ENCODE peak calls at places on chromosomes 11 and 22, in seven cellular contexts. K is tibial nerve, Y is choroid plexus epithelial cell, R is PC-9, V is spleen, L is cardiac muscle cell, J is fibroblast of pulmonary artery. X is an unnamed sample.

GRCh38 chr22:33438273-33438672 is 380.1 kb upstream of the SYN3 start:
- DNase-seq in K (no peak), Y (peak), R (peak), V (no peak), L (no peak), J (peak), X (peak)

GRCh38 chr11:12922980-12923507 is 86.1 kb upstream of the RASSF10 start:
- DNase-seq in K (no peak), Y (peak), R (no peak), V (no peak), L (no peak), J (peak), X (peak)

GRCh38 chr22:44850946-44851345 is 98.6 kb downstream of the ARHGAP8 start:
- DNase-seq in K (no peak), Y (no peak), R (no peak), V (peak), L (no peak), J (no peak), X (no peak)

GRCh38 chr11:69884286-69884685 is 65.1 kb upstream of the FGF3 start:
- DNase-seq in K (no peak), Y (no peak), R (no peak), V (no peak), L (no peak), J (no peak), X (no peak)

GRCh38 chr22:42270512-42271190 is at the start of gene TCF20:
- DNase-seq in K (peak), Y (peak), R (peak), V (peak), L (peak), J (peak), X (peak)

GRCh38 chr22:28442951-28443876 is 236.4 kb downstream of the TTC28 start:
- DNase-seq in K (peak), Y (peak), R (peak), V (peak), L (peak), J (peak), X (peak)

GRCh38 chr22:37843746-37844089 is 416 bp downstream of the ANKRD54 start:
- DNase-seq in K (peak), Y (peak), R (no peak), V (peak), L (no peak), J (no peak), X (no peak)

GRCh38 chr11:5242933-5243844 is 6.5 kb downstream of the HBG1 start:
- DNase-seq in K (no peak), Y (peak), R (no peak), V (no peak), L (no peak), J (no peak), X (peak)

GRCh38 chr11:63907808-63908530 is 9.0 kb downstream of the RCOR2 start:
- DNase-seq in K (no peak), Y (no peak), R (no peak), V (no peak), L (peak), J (no peak), X (no peak)

GRCh38 chr11:127574528-127574927 is 574.0 kb upstream of the KIRREL3 start:
- DNase-seq in K (no peak), Y (no peak), R (no peak), V (no peak), L (peak), J (no peak), X (no peak)

GRCh38 chr11:80632691-80633090 is 1191.9 kb upstream of the TENM4 start:
- DNase-seq in K (no peak), Y (no peak), R (no peak), V (no peak), L (peak), J (no peak), X (no peak)

GRCh38 chr11:126467471-126467870 is 112.0 kb downstream of the ST3GAL4 start:
- DNase-seq in K (no peak), Y (no peak), R (no peak), V (no peak), L (no peak), J (no peak), X (no peak)

GRCh38 chr11:121311373-121311772 is 18.8 kb downstream of the SC5D start:
- DNase-seq in K (no peak), Y (no peak), R (no peak), V (no peak), L (no peak), J (no peak), X (no peak)

GRCh38 chr22:12601870-12602779 is 2925.9 kb upstream of the OR11H1 start:
- DNase-seq in K (no peak), Y (no peak), R (no peak), V (peak), L (no peak), J (no peak), X (no peak)
- H3K4me3 ChIP-seq in K (no peak), Y (peak), R (no peak), V (no peak), L (no peak), J (no peak), X (peak)

DNA sequence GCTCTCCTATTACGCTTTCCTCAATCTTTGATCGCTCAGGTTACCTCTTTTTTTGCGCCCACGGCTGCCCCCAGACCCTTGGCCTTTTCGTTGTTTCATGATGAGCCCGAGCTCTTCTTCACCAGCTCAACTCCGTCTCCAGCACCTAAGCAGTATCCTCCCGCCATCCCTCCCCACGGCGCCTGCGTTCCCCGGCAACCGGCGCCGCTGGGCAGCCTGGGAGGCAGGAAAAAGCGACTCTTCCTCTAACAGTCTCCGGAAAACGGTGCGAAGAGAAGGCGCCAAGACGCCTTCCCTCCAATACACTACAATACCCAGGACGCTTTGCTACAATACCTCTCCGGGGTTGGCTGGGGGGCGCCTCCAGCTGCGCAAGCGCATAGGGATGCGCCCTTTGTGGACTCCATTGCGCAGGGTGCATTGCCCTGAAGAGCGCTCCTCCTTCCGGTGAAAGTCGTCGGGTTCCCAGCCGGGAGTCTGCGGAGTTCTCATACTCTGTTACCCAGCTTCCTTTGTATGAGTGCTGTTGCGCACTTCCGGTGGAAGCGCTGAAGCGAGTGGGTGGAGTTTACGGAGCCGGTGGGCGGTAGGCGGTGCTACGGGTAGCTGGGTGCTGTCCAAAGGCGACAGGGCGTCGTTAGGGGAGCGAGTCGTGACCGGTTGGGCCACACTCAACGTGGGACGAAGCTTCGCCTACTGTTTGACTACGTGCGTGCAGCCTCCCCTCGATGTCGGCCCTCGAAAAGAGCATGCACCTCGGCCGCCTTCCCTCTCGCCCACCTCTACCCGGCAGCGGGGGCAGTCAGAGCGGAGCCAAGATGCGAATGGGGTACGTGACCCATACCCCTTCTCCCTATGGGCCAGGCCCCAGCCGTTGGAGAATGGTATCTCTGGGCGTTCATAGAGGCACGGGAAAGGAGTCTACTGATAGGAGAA is at the start of the genes C2CD3 and PPME1:
- DNase-seq in K (peak), Y (peak), R (peak), V (peak), L (peak), J (peak), X (peak)
- TF ChIP-seq CTCF in K (peak), Y (peak), R (no peak), V (peak), L (peak), J (peak), X (peak)

GRCh38 chr22:22535662-22536061 is 15.6 kb upstream of the ZNF280A start:
- DNase-seq in K (no peak), Y (no peak), R (no peak), V (no peak), L (no peak), J (no peak), X (no peak)
- H3K4me3 ChIP-seq in K (no peak), Y (no peak), R (no peak), V (no peak), L (no peak), J (no peak), X (no peak)

GRCh38 chr11:76325149-76325548 is 55.8 kb downstream of the THAP12 start:
- DNase-seq in K (no peak), Y (no peak), R (no peak), V (no peak), L (no peak), J (peak), X (no peak)
- TF ChIP-seq CTCF in K (no peak), Y (no peak), R (no peak), V (no peak), L (no peak), J (no peak), X (no peak)

GRCh38 chr11:62858201-62858600 is 18.8 kb upstream of the WDR74 start:
- DNase-seq in K (no peak), Y (no peak), R (no peak), V (peak), L (no peak), J (no peak), X (no peak)
- H3K4me3 ChIP-seq in K (no peak), Y (no peak), R (peak), V (no peak), L (no peak), J (no peak), X (no peak)

GRCh38 chr11:123561046-123561781 is 93.2 kb downstream of the SCN3B start:
- DNase-seq in K (no peak), Y (peak), R (no peak), V (no peak), L (peak), J (peak), X (peak)

GRCh38 chr11:123558536-123559315 is 95.7 kb downstream of the SCN3B start:
- DNase-seq in K (no peak), Y (no peak), R (no peak), V (no peak), L (no peak), J (no peak), X (no peak)

GRCh38 chr11:123560001-123560400 is 94.4 kb downstream of the SCN3B start:
- DNase-seq in K (no peak), Y (peak), R (no peak), V (no peak), L (no peak), J (peak), X (peak)

GRCh38 chr11:123562166-123562565 is 92.3 kb downstream of the SCN3B start:
- DNase-seq in K (no peak), Y (no peak), R (no peak), V (no peak), L (peak), J (no peak), X (no peak)

DNA sequence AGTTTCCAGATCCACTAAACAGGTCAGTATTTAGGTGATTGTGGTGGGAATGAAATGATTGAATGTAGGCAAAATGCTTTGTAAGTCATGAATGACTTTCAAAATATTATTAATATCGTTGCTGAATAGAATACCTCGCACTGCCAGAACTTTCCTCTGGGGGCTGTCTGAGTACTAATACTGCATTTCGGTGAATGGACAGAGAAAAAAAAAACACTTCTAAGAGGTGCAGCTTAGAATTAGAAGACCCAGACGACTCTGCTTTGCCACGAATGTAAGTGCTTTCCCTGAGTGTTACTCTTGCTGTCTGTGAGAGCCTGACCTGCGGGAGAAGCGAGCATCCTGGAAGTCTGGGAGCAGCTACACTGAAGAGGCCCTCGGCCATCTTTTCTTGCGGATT is 95.0 kb downstream of the SCN3B start:
- DNase-seq in K (no peak), Y (peak), R (no peak), V (no peak), L (no peak), J (no peak), X (no peak)
- TF ChIP-seq CTCF in K (peak), Y (peak), R (no peak), V (no peak), L (peak), J (peak), X (peak)

DNA sequence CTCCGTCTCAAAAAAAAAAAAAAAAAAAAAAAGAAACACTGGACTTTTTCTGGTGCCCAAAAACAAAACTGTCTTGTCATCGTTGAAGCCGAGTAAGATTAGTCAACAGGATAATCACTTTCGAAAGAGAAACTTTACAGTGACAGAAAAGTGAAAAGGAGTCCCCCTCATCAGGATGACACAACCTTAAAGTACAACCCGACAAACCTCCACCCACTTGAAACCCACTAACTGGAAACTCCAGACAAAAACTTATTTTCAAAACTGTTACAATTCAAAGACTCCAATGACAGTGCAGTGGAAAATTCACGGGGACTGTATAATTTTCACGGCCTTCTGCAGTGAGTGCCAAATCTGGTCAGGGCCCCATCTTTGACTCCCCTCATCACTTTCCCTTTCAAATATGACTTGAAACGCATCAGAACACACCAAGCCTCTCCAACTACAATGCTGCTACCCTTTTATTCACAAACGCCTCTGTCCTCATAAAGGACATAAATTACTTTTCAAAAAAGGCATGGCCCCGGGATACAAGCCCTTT is 1.2 kb downstream of the DENND5A start:
- DNase-seq in K (no peak), Y (peak), R (no peak), V (no peak), L (no peak), J (no peak), X (peak)
- H3K4me3 ChIP-seq in K (peak), Y (peak), R (peak), V (peak), L (peak), J (peak), X (peak)

GRCh38 chr11:47330002-47330911 is 22.2 kb downstream of the MYBPC3 start:
- DNase-seq in K (no peak), Y (peak), R (no peak), V (peak), L (no peak), J (peak), X (peak)
- TF ChIP-seq CTCF in K (no peak), Y (no peak), R (no peak), V (no peak), L (no peak), J (no peak), X (no peak)

GRCh38 chr11:65086809-65087208 is 2.8 kb downstream of the ZFPL1 start:
- DNase-seq in K (no peak), Y (no peak), R (no peak), V (no peak), L (no peak), J (no peak), X (no peak)

GRCh38 chr11:65087827-65088226 is 3.8 kb downstream of the ZFPL1 start:
- DNase-seq in K (no peak), Y (no peak), R (no peak), V (no peak), L (no peak), J (no peak), X (no peak)

GRCh38 chr11:65087216-65087615 is 3.2 kb downstream of the ZFPL1 start:
- DNase-seq in K (no peak), Y (no peak), R (no peak), V (no peak), L (no peak), J (no peak), X (no peak)

GRCh38 chr11:65089621-65090020 is 5.6 kb downstream of the ZFPL1 start:
- DNase-seq in K (no peak), Y (no peak), R (no peak), V (no peak), L (no peak), J (no peak), X (no peak)

DNA sequence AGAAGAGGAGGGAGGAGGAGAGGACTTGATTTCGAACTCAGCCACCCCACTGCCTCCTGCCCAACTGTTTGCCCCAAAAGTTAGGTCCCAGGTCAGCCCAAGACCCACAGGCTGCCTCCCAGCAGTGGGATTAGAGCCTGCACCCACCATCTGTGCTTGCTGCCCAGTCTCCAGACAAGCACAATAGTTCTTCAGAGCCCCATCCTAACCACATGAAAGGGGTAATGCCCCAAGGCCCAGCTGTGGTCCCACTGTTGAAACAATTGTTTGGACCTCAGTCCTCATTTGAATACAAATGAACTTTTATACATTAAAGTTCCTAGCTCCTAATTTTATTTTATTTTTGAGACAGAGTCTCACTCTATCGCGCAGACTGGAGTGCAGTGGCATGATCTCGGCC is 5.4 kb upstream of the VPS51 start:
- DNase-seq in K (no peak), Y (no peak), R (no peak), V (peak), L (no peak), J (no peak), X (no peak)
- H3K4me3 ChIP-seq in K (no peak), Y (no peak), R (no peak), V (no peak), L (no peak), J (no peak), X (no peak)

GRCh38 chr22:27113211-27114030 is 456.0 kb downstream of the MIAT start:
- DNase-seq in K (peak), Y (peak), R (peak), V (no peak), L (no peak), J (peak), X (peak)
- TF ChIP-seq CTCF in K (no peak), Y (peak), R (no peak), V (no peak), L (no peak), J (peak), X (peak)

X was measured in cardiac fibroblast.